ENCODE peak calls at places on chromosomes 5 and 9, in ten cellular contexts. V, G, A, H, N, D, C, E, P and O are unnamed samples.

GRCh38 chr5:172708183-172708505 is 62.9 kb downstream of the DUSP1 start:
- DNase-seq in N (no peak), A (no peak), C (no peak), E (no peak), D (no peak), G (no peak), P (no peak), V (no peak), H (no peak), O (no peak)

GRCh38 chr5:21792736-21793135 is 1060.4 kb downstream of the CDH12 start:
- DNase-seq in A (no peak), E (no peak), V (no peak), P (no peak), N (no peak), D (no peak), C (no peak), G (peak), H (no peak), O (no peak)

GRCh38 chr9:84697494-84698114 is 28.1 kb downstream of the NTRK2 start:
- DNase-seq in V (no peak), E (peak), C (peak), P (peak), A (peak), D (peak), H (peak), G (peak), N (no peak), O (peak)

GRCh38 chr5:138303365-138303764 is 28.2 kb downstream of the CDC25C start:
- DNase-seq in P (no peak), V (no peak), N (no peak), C (no peak), G (peak), A (no peak), D (no peak), E (no peak), H (no peak), O (no peak)

GRCh38 chr5:140565024-140565779 is 574 bp downstream of the SLC35A4 start:
- DNase-seq in A (no peak), H (no peak), G (peak), P (no peak), V (no peak), N (no peak), C (no peak), E (no peak), D (no peak), O (no peak)

GRCh38 chr9:121440265-121440664 is 59.4 kb downstream of the GGTA1 start:
- DNase-seq in E (no peak), C (no peak), A (no peak), N (no peak), P (no peak), D (no peak), G (peak), H (peak), V (no peak), O (no peak)

GRCh38 chr9:126419475-126419874 is 92.8 kb downstream of the MVB12B start:
- DNase-seq in A (no peak), P (no peak), C (no peak), G (no peak), E (no peak), D (no peak), V (no peak), N (no peak), H (no peak), O (no peak)

GRCh38 chr5:129377504-129377903 is 82.6 kb upstream of the ADAMTS19 start:
- DNase-seq in V (no peak), N (no peak), C (no peak), E (no peak), G (no peak), D (no peak), H (no peak), A (no peak), P (no peak), O (no peak)

GRCh38 chr5:71887680-71888079 is 168.6 kb downstream of the CARTPT start:
- DNase-seq in V (no peak), C (no peak), A (no peak), H (peak), D (no peak), N (no peak), E (no peak), P (no peak), G (peak), O (no peak)

GRCh38 chr9:91900057-91900816 is 49.8 kb downstream of the ROR2 start:
- DNase-seq in A (peak), N (peak), H (no peak), V (peak), G (no peak), C (no peak), P (no peak), E (peak), D (no peak), O (no peak)

GRCh38 chr9:98536542-98537173 is 172.1 kb downstream of the GABBR2 start:
- DNase-seq in A (no peak), E (no peak), V (no peak), G (no peak), P (no peak), N (no peak), H (peak), D (no peak), C (no peak), O (no peak)

GRCh38 chr9:89440951-89441654 is 56.8 kb downstream of the SEMA4D start:
- DNase-seq in D (no peak), E (peak), N (peak), V (no peak), H (no peak), G (no peak), A (no peak), P (no peak), C (peak), O (no peak)

GRCh38 chr5:156391139-156391538 is 64.2 kb downstream of the SGCD start:
- DNase-seq in C (no peak), A (no peak), D (no peak), P (no peak), N (no peak), V (no peak), E (no peak), H (peak), G (peak), O (no peak)

GRCh38 chr9:131398204-131398603 is 4.3 kb downstream of the PRRC2B start:
- DNase-seq in G (no peak), E (peak), A (peak), N (no peak), H (no peak), P (no peak), V (no peak), D (no peak), C (peak), O (no peak)

GRCh38 chr9:35649431-35650340 is 1.0 kb downstream of the SIT1 start:
- DNase-seq in E (no peak), A (peak), V (no peak), P (peak), H (no peak), D (no peak), N (peak), G (no peak), C (no peak), O (peak)

GRCh38 chr5:66450988-66451387 is 145.2 kb upstream of the MAST4 start:
- DNase-seq in E (no peak), P (no peak), N (no peak), H (no peak), G (no peak), A (no peak), D (no peak), C (no peak), V (no peak), O (no peak)
- H3K4me3 ChIP-seq in E (no peak), P (no peak), N (no peak), H (no peak), G (no peak), A (no peak), D (no peak), C (no peak), V (no peak), O (no peak)

GRCh38 chr5:150349681-150350275 is 7.7 kb upstream of the TCOF1 start:
- DNase-seq in C (no peak), P (no peak), E (no peak), G (no peak), V (no peak), H (no peak), N (no peak), A (no peak), D (no peak), O (no peak)
- TF ChIP-seq CTCF in C (no peak), P (no peak), E (no peak), G (no peak), V (no peak), H (no peak), N (no peak), A (no peak), D (no peak), O (no peak)

GRCh38 chr9:127856094-127856740 is 1.8 kb upstream of the ENG start:
- DNase-seq in A (no peak), D (no peak), H (no peak), N (no peak), V (no peak), C (no peak), P (peak), G (no peak), E (no peak), O (no peak)

GRCh38 chr9:127853312-127854168 is 918 bp downstream of the ENG start:
- DNase-seq in G (no peak), V (no peak), P (peak), A (no peak), C (no peak), D (no peak), H (no peak), N (no peak), E (no peak), O (no peak)

GRCh38 chr9:127852829-127853228 is 1.6 kb downstream of the ENG start:
- DNase-seq in V (no peak), N (no peak), C (no peak), G (no peak), D (no peak), P (no peak), H (no peak), A (no peak), E (no peak), O (no peak)

GRCh38 chr9:127855522-127855921 is 1.1 kb upstream of the ENG start:
- DNase-seq in C (no peak), P (no peak), A (no peak), E (no peak), H (no peak), D (no peak), V (no peak), N (no peak), G (no peak), O (no peak)

DNA sequence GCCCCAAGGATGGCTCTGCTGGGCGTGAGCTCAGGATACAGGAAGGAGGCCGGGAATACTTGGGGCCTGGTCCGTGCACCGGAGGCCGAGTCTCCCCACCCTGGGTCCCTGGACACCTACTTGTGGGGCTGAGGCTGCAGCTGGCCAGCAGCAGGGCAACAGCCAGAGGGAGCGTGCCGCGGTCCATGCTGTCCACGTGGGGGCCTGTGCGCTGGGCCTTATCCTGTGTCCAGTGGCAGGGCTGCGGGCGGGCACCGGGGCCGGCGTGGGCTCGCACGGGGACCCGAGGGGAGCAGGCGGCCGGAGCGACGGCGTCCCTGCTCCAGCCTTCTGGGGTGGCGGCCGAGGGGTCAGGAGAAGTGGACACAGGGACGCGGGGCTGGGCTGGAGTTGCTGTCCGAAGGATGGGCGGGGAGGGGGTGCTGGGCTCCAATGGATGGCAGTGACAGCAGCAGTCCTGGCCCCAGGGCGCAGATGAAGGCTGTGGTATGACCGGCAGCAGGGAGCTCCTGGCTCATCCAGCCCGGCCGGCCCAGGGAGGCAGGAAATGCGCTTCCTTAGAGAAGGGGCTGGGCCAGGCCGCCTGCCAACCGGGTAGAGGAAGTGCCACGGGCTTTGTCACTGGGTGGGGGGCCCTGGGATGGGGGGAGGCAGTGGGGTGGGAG is at the start of gene ENG:
- DNase-seq in V (peak), D (peak), N (peak), H (no peak), C (peak), P (peak), G (peak), E (peak), A (peak), O (no peak)
- TF ChIP-seq POLR2A in V (no peak), D (peak), N (peak), H (no peak), C (no peak), P (peak), G (no peak), E (no peak), A (peak), O (no peak)

GRCh38 chr9:37410969-37411785 is 11.3 kb upstream of the GRHPR start:
- DNase-seq in P (no peak), C (no peak), V (no peak), E (no peak), G (peak), H (peak), D (no peak), N (no peak), A (peak), O (no peak)
- H3K4me3 ChIP-seq in P (no peak), C (no peak), V (no peak), E (no peak), G (no peak), H (no peak), D (no peak), N (no peak), A (no peak), O (no peak)

GRCh38 chr9:123434619-123435240 is 78.7 kb downstream of the CRB2 start:
- DNase-seq in N (no peak), G (no peak), V (peak), A (peak), P (no peak), D (no peak), E (no peak), C (no peak), H (peak), O (peak)
- TF ChIP-seq CTCF in N (no peak), G (no peak), V (no peak), A (no peak), P (no peak), D (no peak), E (no peak), C (no peak), H (no peak), O (no peak)

DNA sequence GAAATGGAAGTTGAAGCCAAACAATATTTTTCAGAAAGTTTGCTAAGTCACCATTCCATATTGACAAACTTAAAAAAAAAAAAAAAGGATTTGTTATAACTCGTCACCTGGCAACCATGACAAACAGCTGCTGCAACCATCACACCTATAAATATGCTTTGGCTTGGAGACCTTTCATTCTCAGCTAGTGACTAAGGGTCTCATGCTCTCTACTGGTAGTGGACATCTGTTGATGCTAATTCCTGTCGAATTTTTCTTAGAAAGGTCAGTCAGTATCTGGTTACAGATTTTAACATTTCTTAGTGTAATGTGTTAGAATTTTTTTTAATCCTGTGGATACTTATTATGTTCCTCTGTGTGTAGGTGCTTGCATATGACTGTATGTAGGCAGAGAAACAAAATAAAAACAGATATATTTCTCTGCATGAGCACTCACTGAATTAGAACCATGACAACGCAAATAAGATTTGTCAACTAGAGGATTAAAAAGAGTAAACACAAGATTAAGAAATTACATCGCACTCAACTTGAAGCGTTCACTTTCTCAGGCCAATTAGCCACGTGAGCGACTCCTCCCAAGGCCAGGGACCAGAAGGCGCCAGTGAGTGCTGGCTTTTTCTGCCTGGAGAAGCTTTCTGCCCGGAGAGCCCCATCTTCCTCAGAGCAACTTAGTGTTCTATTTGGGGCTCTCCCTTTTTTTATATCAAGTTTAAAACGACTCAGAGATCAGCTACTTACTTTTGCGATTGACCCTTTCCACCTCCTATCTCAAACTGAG is 27.0 kb upstream of the ZNF622 start:
- DNase-seq in P (no peak), V (no peak), E (peak), H (peak), N (no peak), D (peak), G (peak), A (no peak), C (peak), O (peak)
- TF ChIP-seq POLR2A in P (no peak), V (no peak), E (no peak), H (no peak), N (no peak), D (no peak), G (no peak), A (no peak), C (no peak), O (no peak)

DNA sequence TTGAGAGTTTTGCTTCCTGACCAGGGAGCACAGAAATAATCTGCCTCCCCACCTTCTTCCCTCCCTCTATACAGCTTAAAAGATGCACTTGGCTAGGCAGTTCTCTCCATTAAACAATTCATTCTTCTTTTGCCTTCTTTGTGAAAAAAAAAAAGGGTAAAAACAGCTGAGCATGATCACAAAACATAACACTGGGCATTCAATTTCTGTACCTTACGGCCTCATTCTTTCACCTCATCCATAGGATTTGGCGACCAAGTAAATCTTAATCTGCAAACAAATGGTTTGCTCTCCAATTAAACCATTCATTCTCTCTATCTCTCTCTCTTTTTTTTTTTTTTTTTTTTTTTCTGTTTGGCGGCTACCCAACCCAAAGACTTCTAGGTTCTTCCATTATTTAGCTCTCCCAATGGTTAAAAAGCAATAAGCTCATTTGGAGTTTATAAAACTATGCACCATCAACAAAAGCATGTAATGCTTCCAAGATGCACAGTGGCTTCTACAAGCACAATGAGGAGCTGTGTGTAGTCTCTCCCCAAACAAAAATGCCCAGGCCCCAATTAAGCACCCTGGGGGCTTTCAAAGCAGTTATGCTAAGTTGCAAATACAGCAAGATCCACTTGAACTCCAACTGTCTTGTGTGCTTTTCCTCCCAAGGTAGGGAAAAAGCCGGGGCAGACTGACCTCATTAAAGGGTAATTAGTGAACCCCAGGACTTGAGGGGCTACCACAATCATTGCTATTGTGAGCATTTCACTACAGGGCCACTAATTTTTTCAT is 13.4 kb downstream of the ZNF608 start:
- DNase-seq in D (no peak), H (no peak), C (no peak), N (no peak), E (no peak), A (no peak), V (no peak), G (no peak), P (no peak), O (no peak)
- H3K4me3 ChIP-seq in D (no peak), H (no peak), C (no peak), N (no peak), E (no peak), A (no peak), V (no peak), G (no peak), P (no peak), O (no peak)

DNA sequence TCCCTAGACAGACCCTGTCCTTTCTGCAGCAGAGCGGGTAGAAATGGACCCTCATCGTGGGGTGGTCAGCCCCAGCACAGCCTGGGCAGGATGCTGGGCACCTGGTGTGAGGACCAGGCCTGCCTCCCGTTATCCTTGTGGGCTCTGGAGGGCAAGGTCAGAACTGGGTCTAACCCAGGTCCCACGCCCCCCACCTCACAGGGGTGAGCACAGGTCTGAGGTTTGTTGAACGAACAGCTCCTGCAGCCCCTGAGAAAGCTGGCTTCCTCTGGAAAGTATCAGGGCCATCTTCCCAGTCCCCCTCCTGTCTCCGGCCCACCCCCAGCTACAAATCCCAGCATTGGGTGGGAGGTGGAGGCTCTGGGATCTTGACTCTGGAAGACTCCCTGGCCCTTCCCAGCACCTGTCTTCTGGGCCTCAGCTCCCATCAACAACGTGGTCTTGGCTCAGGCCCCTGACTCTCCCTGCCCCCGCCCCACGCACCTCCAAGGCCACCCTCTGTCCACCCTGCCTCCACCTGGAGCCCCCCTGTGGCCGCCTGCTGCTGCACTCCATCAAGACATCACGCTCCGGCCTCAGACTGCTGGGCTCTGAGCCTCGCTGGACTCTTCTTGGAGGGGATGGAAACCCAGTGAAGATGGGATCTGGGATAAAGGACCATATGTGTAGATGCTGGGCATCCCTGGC is 30.1 kb upstream of the CNOT6 start:
- DNase-seq in V (no peak), G (no peak), E (no peak), P (no peak), A (peak), C (no peak), D (no peak), H (no peak), N (no peak), O (no peak)
- TF ChIP-seq CTCF in V (no peak), G (no peak), E (no peak), P (no peak), A (no peak), C (no peak), D (no peak), H (no peak), N (no peak), O (no peak)

GRCh38 chr9:21682981-21683380 is 119.5 kb upstream of the MTAP start:
- DNase-seq in D (no peak), V (no peak), P (no peak), E (no peak), G (peak), A (no peak), H (peak), C (no peak), N (no peak), O (no peak)
- TF ChIP-seq POLR2A in D (no peak), V (no peak), P (no peak), E (no peak), G (no peak), A (no peak), H (no peak), C (no peak), N (no peak), O (no peak)

GRCh38 chr5:170302729-170303501 is 5.3 kb upstream of the LCP2 start:
- DNase-seq in G (no peak), C (no peak), V (peak), E (peak), H (no peak), P (peak), D (peak), N (peak), A (peak), O (no peak)
- H3K4me3 ChIP-seq in G (no peak), C (no peak), V (no peak), E (no peak), H (no peak), P (no peak), D (peak), N (no peak), A (peak), O (no peak)